ENCODE peak calls at places on chromosomes 7 and 10, in seven cellular contexts. Y is fibroblast of lung; H is Peyer's patch; B is CD8-positive, alpha-beta memory T cell; S is fibroblast of mammary gland; K is aorta; J is psoas muscle. A is an unnamed sample.
A peak's percentile ranks its signal among the peaks of the same experiment; 100 is the strongest.

GRCh38 chr7:103989785-103990775 is 622 bp upstream of the RELN start:
- DNase-seq in K (no peak), H (no peak), J (no peak), S (peak; percentile 38), Y (peak; percentile 49), B (no peak), A (peak; percentile 79)

GRCh38 chr10:30435068-30435422 is 1.1 kb downstream of the MAP3K8 start:
- DNase-seq in B (no peak), Y (peak; percentile 47), S (peak; percentile 70), J (peak; percentile 37), H (peak; percentile 40), K (no peak), A (peak; percentile 65)

GRCh38 chr10:63208981-63209380 is 75.9 kb downstream of the NRBF2 start:
- DNase-seq in J (no peak), B (no peak), S (peak; percentile 78), Y (peak; percentile 51), H (no peak), K (no peak), A (no peak)

GRCh38 chr7:141513720-141514119 is 37.5 kb upstream of the AGK start:
- DNase-seq in Y (no peak), B (no peak), K (no peak), H (no peak), S (no peak), J (no peak), A (no peak)

GRCh38 chr7:106629521-106629920 is 31.4 kb downstream of the CCDC71L start:
- DNase-seq in K (no peak), Y (peak; percentile 59), J (no peak), H (no peak), S (peak; percentile 42), B (no peak), A (no peak)

GRCh38 chr7:152893801-152894294 is 134.3 kb downstream of the ACTR3B start:
- DNase-seq in S (no peak), Y (no peak), B (no peak), H (no peak), J (no peak), K (no peak), A (no peak)

GRCh38 chr7:137904826-137905225 is 58.1 kb upstream of the DGKI start:
- DNase-seq in H (no peak), B (no peak), J (no peak), K (no peak), S (no peak), Y (peak; percentile 37), A (no peak)

GRCh38 chr10:60495357-60495756 is 105.7 kb upstream of the ANK3 start:
- DNase-seq in S (peak; percentile 5), H (no peak), J (no peak), B (no peak), Y (peak; percentile 41), K (no peak), A (no peak)

GRCh38 chr10:76149602-76150138 is 718.2 kb downstream of the LRMDA start:
- DNase-seq in S (no peak), B (no peak), J (no peak), K (no peak), H (no peak), Y (no peak), A (no peak)

GRCh38 chr7:134649231-134649775 is 2.6 kb downstream of the BPGM start:
- DNase-seq in B (no peak), S (no peak), H (no peak), K (no peak), J (no peak), Y (no peak), A (no peak)

GRCh38 chr10:67815571-67816059 is 22.4 kb downstream of the DNAJC12 start:
- DNase-seq in J (no peak), K (no peak), Y (peak; percentile 23), S (peak; percentile 68), B (no peak), H (no peak), A (no peak)

GRCh38 chr7:32427769-32428291 is 62.4 kb downstream of the LSM5 start:
- DNase-seq in S (peak; percentile 75), K (peak; percentile 90), H (no peak), Y (peak; percentile 76), B (peak; percentile 59), J (peak; percentile 71), A (peak; percentile 87)

GRCh38 chr7:84700563-84701370 is 486.1 kb downstream of the SEMA3D start:
- DNase-seq in B (no peak), H (no peak), S (peak; percentile 13), J (no peak), K (no peak), Y (peak; percentile 20), A (no peak)

GRCh38 chr10:17144757-17145156 is 15.1 kb upstream of the CUBN start:
- DNase-seq in B (no peak), S (peak; percentile 68), K (no peak), H (no peak), Y (peak; percentile 15), J (no peak), A (no peak)

GRCh38 chr7:71718563-71718962 is 586.6 kb downstream of the GALNT17 start:
- DNase-seq in Y (no peak), J (no peak), K (no peak), B (no peak), H (no peak), S (no peak), A (no peak)

GRCh38 chr7:78959471-78959870 is 494.0 kb downstream of the MAGI2 start:
- DNase-seq in H (no peak), S (peak; percentile 22), J (no peak), B (no peak), K (no peak), Y (no peak), A (no peak)

GRCh38 chr7:55247466-55247865 is 117.7 kb upstream of the LANCL2 start:
- DNase-seq in H (no peak), Y (peak; percentile 18), K (no peak), J (no peak), B (no peak), S (no peak), A (no peak)

GRCh38 chr7:103988468-103989199 is 824 bp downstream of the RELN start:
- DNase-seq in Y (peak; percentile 4), K (no peak), B (no peak), H (no peak), S (no peak), J (no peak), A (no peak)

GRCh38 chr7:148699772-148700629 is 1.3 kb downstream of the CUL1 start:
- DNase-seq in S (peak; percentile 48), J (no peak), B (no peak), H (no peak), Y (peak; percentile 58), K (no peak), A (no peak)

GRCh38 chr10:18738835-18739234 is 79.6 kb downstream of the ARL5B start:
- DNase-seq in S (peak; percentile 79), J (no peak), H (no peak), K (no peak), Y (peak; percentile 66), B (no peak), A (no peak)

GRCh38 chr7:8413600-8413999 is 19.8 kb upstream of the NXPH1 start:
- DNase-seq in S (no peak), B (no peak), H (no peak), K (no peak), J (no peak), Y (no peak), A (no peak)

GRCh38 chr10:122646511-122647382 is 52.9 kb downstream of the C10orf120 start:
- DNase-seq in J (no peak), Y (no peak), K (no peak), H (no peak), S (no peak), B (no peak), A (no peak)

GRCh38 chr10:101405006-101405405 is 51.0 kb downstream of the BTRC start:
- DNase-seq in B (no peak), K (no peak), Y (no peak), S (no peak), H (no peak), J (no peak), A (no peak)

GRCh38 chr10:48542471-48543210 is 62.2 kb downstream of the ARHGAP22 start:
- DNase-seq in S (no peak), Y (no peak), J (no peak), H (no peak), B (no peak), K (no peak), A (no peak)

GRCh38 chr7:142348100-142348499 is 90.2 kb upstream of the PRSS58 start:
- DNase-seq in S (no peak), B (no peak), Y (no peak), J (no peak), H (no peak), K (no peak), A (no peak)

DNA sequence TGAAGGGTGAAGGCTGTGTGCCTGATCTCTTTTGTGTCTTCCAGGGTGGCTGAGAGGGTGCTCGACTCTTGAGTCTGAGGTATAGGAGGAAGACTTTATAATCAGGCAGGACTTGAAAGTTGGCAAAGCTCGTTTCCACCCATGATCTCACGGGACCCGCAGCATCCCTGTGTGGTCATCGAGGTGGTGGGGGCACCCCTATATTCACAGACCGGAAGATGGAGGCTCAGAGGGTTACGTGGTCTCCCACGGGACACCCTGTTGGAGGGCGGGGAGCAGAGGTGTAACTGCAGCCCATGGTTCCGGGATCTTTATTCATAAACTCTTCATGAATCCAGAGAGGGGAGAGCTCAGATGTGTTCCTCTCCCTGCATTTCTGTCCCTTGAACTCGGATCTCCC is 9.6 kb upstream of the SHH start:
- DNase-seq in Y (no peak), S (no peak), J (no peak), H (no peak), K (no peak), B (no peak), A (no peak)
- H3K4me3 ChIP-seq in Y (no peak overlapping the region), S (no peak overlapping the region), J (no peak overlapping the region), H (no peak overlapping the region), K (no peak overlapping the region), B (no peak overlapping the region), A (no peak overlapping the region)

DNA sequence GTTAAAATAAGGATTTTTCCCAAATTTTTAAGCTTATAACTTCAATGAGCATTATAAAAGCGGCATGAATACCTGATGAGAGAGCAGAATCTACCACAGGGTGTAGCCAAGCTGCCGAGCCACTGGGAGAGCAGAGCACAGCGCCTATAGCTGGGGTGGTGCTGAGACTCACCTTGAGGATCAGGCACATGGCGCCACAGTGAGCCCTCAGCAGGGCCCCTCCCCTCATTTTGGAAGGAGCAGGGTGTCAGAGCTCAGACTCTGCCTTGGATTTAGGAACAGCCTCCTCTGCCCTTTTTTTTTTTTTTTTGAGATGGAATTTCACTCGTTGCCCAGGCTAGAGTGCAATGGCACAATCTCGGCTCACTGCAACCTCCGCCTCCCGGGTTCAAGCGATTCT is 118.6 kb downstream of the SRPK2 start:
- DNase-seq in B (no peak), J (no peak), K (no peak), Y (no peak), S (no peak), H (no peak), A (no peak)
- H3K4me3 ChIP-seq in B (no peak overlapping the region), J (peak overlapping the region; percentile 73), K (no peak overlapping the region), Y (no peak overlapping the region), S (no peak overlapping the region), H (no peak overlapping the region), A (no peak overlapping the region)

GRCh38 chr10:92847185-92847864 is 995 bp upstream of the EXOC6 start:
- DNase-seq in Y (no peak), J (no peak), K (no peak), H (no peak), B (no peak), S (peak; percentile 35), A (no peak)
- H3K4me3 ChIP-seq in Y (no peak overlapping the region), J (peak overlapping the region; percentile 84), K (no peak overlapping the region), H (no peak overlapping the region), B (no peak overlapping the region), S (no peak overlapping the region), A (no peak overlapping the region)

DNA sequence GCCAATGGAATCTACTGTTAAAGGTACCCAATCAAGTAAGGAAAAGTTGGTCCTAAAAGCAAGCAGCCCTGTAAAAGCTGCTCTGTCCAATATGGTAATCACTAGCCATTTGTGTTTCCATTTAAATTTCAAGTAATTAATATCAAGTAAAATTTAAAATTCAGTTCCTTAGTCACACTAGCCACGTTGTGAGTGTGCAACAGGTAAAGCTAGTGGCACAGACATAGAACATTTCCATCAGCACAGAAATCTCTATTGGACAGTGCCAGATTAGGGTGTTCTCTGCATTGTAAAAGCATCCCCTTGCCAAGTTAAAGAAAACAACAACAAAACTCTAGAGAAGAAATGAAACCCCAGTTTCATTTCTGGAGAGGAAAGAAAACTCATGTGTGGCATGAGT is 4.4 kb downstream of the CAV1 start:
- DNase-seq in H (no peak), S (no peak), Y (no peak), J (no peak), K (no peak), B (no peak), A (no peak)
- H3K4me3 ChIP-seq in H (no peak overlapping the region), S (peak overlapping the region; percentile 93), Y (peak overlapping the region; percentile 37), J (peak overlapping the region; percentile 80), K (no peak overlapping the region), B (no peak overlapping the region), A (no peak overlapping the region)

A was measured in left lung.